ENCODE peak calls at places on chromosomes 6 and 20, in six cellular contexts. One of them, this sample, is unnamed.

GRCh38 chr6:88970301-88970700 is 6.9 kb upstream of the RNGTT start:
- DNase-seq in SHP77: no peak
- DNase-seq in A172: no peak
- DNase-seq in lung: no peak
- DNase-seq in erythroblast: no peak
- DNase-seq in stimulated activated CD4-positive, alpha-beta T cell treated with anti-CD3 and anti-CD28 coated beads, TNF-alpha, amount 100 ng/mL, for 1 hour: no peak
- DNase-seq in this sample: no peak

GRCh38 chr6:71107935-71108420 is 151.1 kb upstream of the B3GAT2 start:
- DNase-seq in A172: peak
- DNase-seq in erythroblast: no peak
- DNase-seq in SHP77: peak
- DNase-seq in lung: no peak
- DNase-seq in stimulated activated CD4-positive, alpha-beta T cell treated with anti-CD3 and anti-CD28 coated beads, TNF-alpha, amount 100 ng/mL, for 1 hour: no peak
- DNase-seq in this sample: peak

GRCh38 chr6:90907931-90908655 is 321.2 kb upstream of the MAP3K7 start:
- DNase-seq in stimulated activated CD4-positive, alpha-beta T cell treated with anti-CD3 and anti-CD28 coated beads, TNF-alpha, amount 100 ng/mL, for 1 hour: no peak
- DNase-seq in SHP77: no peak
- DNase-seq in A172: no peak
- DNase-seq in erythroblast: no peak
- DNase-seq in lung: no peak
- DNase-seq in this sample: no peak

GRCh38 chr6:136072691-136073090 is 177.4 kb downstream of the MTFR2 start:
- DNase-seq in erythroblast: no peak
- DNase-seq in A172: no peak
- DNase-seq in SHP77: no peak
- DNase-seq in stimulated activated CD4-positive, alpha-beta T cell treated with anti-CD3 and anti-CD28 coated beads, TNF-alpha, amount 100 ng/mL, for 1 hour: no peak
- DNase-seq in lung: peak
- DNase-seq in this sample: no peak

GRCh38 chr6:133646021-133646682 is 242.8 kb upstream of the TCF21 start:
- DNase-seq in SHP77: no peak
- DNase-seq in A172: peak
- DNase-seq in lung: no peak
- DNase-seq in stimulated activated CD4-positive, alpha-beta T cell treated with anti-CD3 and anti-CD28 coated beads, TNF-alpha, amount 100 ng/mL, for 1 hour: no peak
- DNase-seq in erythroblast: no peak
- DNase-seq in this sample: no peak

GRCh38 chr6:29651413-29652197 is 5.3 kb upstream of the MOG start:
- DNase-seq in SHP77: peak
- DNase-seq in lung: no peak
- DNase-seq in stimulated activated CD4-positive, alpha-beta T cell treated with anti-CD3 and anti-CD28 coated beads, TNF-alpha, amount 100 ng/mL, for 1 hour: no peak
- DNase-seq in erythroblast: peak
- DNase-seq in A172: no peak
- DNase-seq in this sample: no peak

GRCh38 chr20:13984211-13984610 is 6.2 kb downstream of the SEL1L2 start:
- DNase-seq in SHP77: no peak
- DNase-seq in erythroblast: no peak
- DNase-seq in A172: no peak
- DNase-seq in stimulated activated CD4-positive, alpha-beta T cell treated with anti-CD3 and anti-CD28 coated beads, TNF-alpha, amount 100 ng/mL, for 1 hour: no peak
- DNase-seq in lung: no peak
- DNase-seq in this sample: no peak

GRCh38 chr20:53157443-53158408 is 185.6 kb downstream of the TSHZ2 start:
- DNase-seq in A172: peak
- DNase-seq in erythroblast: peak
- DNase-seq in stimulated activated CD4-positive, alpha-beta T cell treated with anti-CD3 and anti-CD28 coated beads, TNF-alpha, amount 100 ng/mL, for 1 hour: no peak
- DNase-seq in SHP77: peak
- DNase-seq in lung: peak
- DNase-seq in this sample: no peak

GRCh38 chr20:38927902-38928578 is 1.8 kb downstream of the FAM83D start:
- DNase-seq in stimulated activated CD4-positive, alpha-beta T cell treated with anti-CD3 and anti-CD28 coated beads, TNF-alpha, amount 100 ng/mL, for 1 hour: no peak
- DNase-seq in SHP77: no peak
- DNase-seq in lung: no peak
- DNase-seq in A172: no peak
- DNase-seq in erythroblast: peak
- DNase-seq in this sample: no peak

GRCh38 chr6:169454204-169454871 is 200.7 kb upstream of the THBS2 start:
- DNase-seq in lung: no peak
- DNase-seq in SHP77: no peak
- DNase-seq in erythroblast: peak
- DNase-seq in stimulated activated CD4-positive, alpha-beta T cell treated with anti-CD3 and anti-CD28 coated beads, TNF-alpha, amount 100 ng/mL, for 1 hour: no peak
- DNase-seq in A172: no peak
- DNase-seq in this sample: no peak

GRCh38 chr20:47115694-47116093 is 221.1 kb downstream of the EYA2 start:
- DNase-seq in SHP77: no peak
- DNase-seq in erythroblast: no peak
- DNase-seq in stimulated activated CD4-positive, alpha-beta T cell treated with anti-CD3 and anti-CD28 coated beads, TNF-alpha, amount 100 ng/mL, for 1 hour: no peak
- DNase-seq in lung: no peak
- DNase-seq in A172: no peak
- DNase-seq in this sample: no peak

This sample was measured in NCI-H774.